ENCODE peak calls at places on chromosome 20, in ten cellular contexts. Y is AG10803; M is stimulated activated CD4-positive, alpha-beta T cell treated with anti-CD3 and anti-CD28 coated beads, Interleukin-4, amount 100 ng/mL, for 48 hours; H is NCI-H1105 treated with DMSO at 0.1 percent for 48 hours; A is heart right ventricle; U is activated T-helper 1 cell treated with anti-CD3 and anti-CD28 coated beads, Interleukin-12 subunit alpha, Interleukin-12 subunit beta, Interleukin-2, Interleukin-4 antibody, amounts not matched to agents 30 ng/mL and 10 ng/mL and 1 ng/mL, durations not matched to agents 14 hours and 24 hours and 36 hours; J is activated CD8-positive, alpha-beta T cell treated with anti-CD3 and anti-CD28 coated beads for 36 hours; X is MCF 10A; O is foreskin keratinocyte; I is stimulated activated CD8-positive, alpha-beta memory T cell treated with anti-CD3 and anti-CD28 coated beads, Interleukin-7, amount 100 ng/mL, for 4 hours. Q is an unnamed sample.

GRCh38 chr20:14853079-14853478 is 515.7 kb upstream of the FLRT3 start:
- DNase-seq in U (no peak), X (no peak), J (no peak), M (no peak), I (no peak), H (no peak), O (no peak), Y (no peak), A (no peak), Q (no peak)

GRCh38 chr20:62134735-62135231 is 8.4 kb downstream of the PSMA7 start:
- DNase-seq in A (no peak), M (no peak), I (no peak), X (no peak), J (no peak), U (no peak), O (no peak), Y (peak; percentile 33), H (no peak), Q (no peak)

GRCh38 chr20:59031326-59032022 is 661 bp downstream of the ATP5F1E start:
- DNase-seq in M (no peak), Y (no peak), X (no peak), A (no peak), J (peak; percentile 45), I (no peak), U (no peak), H (no peak), O (no peak), Q (no peak)

GRCh38 chr20:49775229-49775693 is 37.4 kb upstream of the SLC9A8 start:
- DNase-seq in X (peak; percentile 98), Y (peak; percentile 69), U (no peak), O (no peak), I (no peak), H (no peak), A (peak; percentile 48), M (no peak), J (no peak), Q (no peak)

GRCh38 chr20:22768779-22769178 is 184.4 kb upstream of the FOXA2 start:
- DNase-seq in H (no peak), M (no peak), J (no peak), U (no peak), Y (no peak), O (no peak), A (no peak), I (no peak), X (no peak), Q (no peak)

GRCh38 chr20:53652859-53653520 is 59.4 kb upstream of the ZNF217 start:
- DNase-seq in I (no peak), J (no peak), Y (no peak), M (no peak), O (no peak), U (no peak), A (no peak), X (no peak), H (no peak), Q (no peak)

GRCh38 chr20:63657260-63657936 is 714 bp upstream of the RTEL1 start:
- DNase-seq in X (no peak), J (no peak), H (no peak), I (no peak), A (no peak), U (no peak), M (no peak), O (no peak), Y (peak; percentile 20), Q (no peak)

GRCh38 chr20:46206025-46206424 is 87.9 kb downstream of the CD40 start:
- DNase-seq in U (no peak), O (no peak), J (no peak), X (peak; percentile 70), M (no peak), H (no peak), Y (peak; percentile 36), A (peak; percentile 46), I (no peak), Q (no peak)

GRCh38 chr20:3405139-3405538 is 2.3 kb downstream of the DNAAF9 start:
- DNase-seq in H (no peak), U (no peak), O (peak; percentile 44), I (no peak), M (no peak), Y (no peak), J (no peak), X (no peak), A (no peak), Q (no peak)

GRCh38 chr20:1840865-1841553 is 54.2 kb upstream of the SIRPA start:
- DNase-seq in Y (no peak), U (no peak), A (no peak), O (no peak), X (no peak), M (no peak), I (no peak), J (no peak), H (no peak), Q (no peak)

GRCh38 chr20:23165964-23166363 is 79.8 kb upstream of the CD93 start:
- DNase-seq in Y (no peak), J (no peak), X (no peak), M (no peak), A (no peak), H (no peak), U (no peak), O (no peak), I (no peak), Q (no peak)

GRCh38 chr20:37417857-37418501 is 72.0 kb downstream of the SRC start:
- DNase-seq in M (no peak), X (no peak), J (no peak), Y (peak; percentile 49), I (no peak), A (no peak), H (no peak), U (no peak), O (no peak), Q (no peak)

GRCh38 chr20:61360940-61361339 is 108.9 kb downstream of the CDH4 start:
- DNase-seq in I (no peak), O (no peak), J (no peak), H (no peak), M (no peak), U (no peak), A (no peak), X (no peak), Y (no peak), Q (no peak)

GRCh38 chr20:62818592-62819493 is 2.0 kb downstream of the COL9A3 start:
- DNase-seq in X (peak; percentile 77), J (no peak), H (no peak), O (no peak), M (no peak), Y (no peak), A (peak; percentile 74), I (no peak), U (no peak), Q (no peak)

GRCh38 chr20:19858972-19859371 is 100.9 kb downstream of the RIN2 start:
- DNase-seq in U (no peak), I (no peak), O (no peak), Y (peak; percentile 75), A (no peak), M (no peak), J (no peak), H (no peak), X (peak; percentile 48), Q (no peak)

GRCh38 chr20:61640171-61640570 is 388.1 kb downstream of the CDH4 start:
- DNase-seq in M (no peak), H (no peak), O (peak; percentile 51), X (peak; percentile 18), J (no peak), Y (peak; percentile 92), U (no peak), I (no peak), A (no peak), Q (no peak)

GRCh38 chr20:9220874-9221547 is 152.1 kb downstream of the PLCB4 start:
- DNase-seq in H (no peak), O (no peak), X (no peak), J (no peak), U (no peak), A (peak; percentile 16), M (no peak), I (no peak), Y (peak; percentile 94), Q (no peak)

GRCh38 chr20:32457476-32457986 is 99.4 kb downstream of the ASXL1 start:
- DNase-seq in H (peak; percentile 23), U (no peak), M (no peak), Y (peak; percentile 48), O (no peak), J (no peak), X (no peak), I (no peak), A (peak; percentile 50), Q (peak; percentile 82)

GRCh38 chr20:23226612-23227265 is 123.9 kb upstream of the NXT1 start:
- DNase-seq in M (no peak), J (no peak), O (no peak), X (peak; percentile 32), A (no peak), Y (no peak), U (no peak), I (no peak), H (no peak), Q (no peak)

GRCh38 chr20:59559863-59560262 is 44.5 kb upstream of the PHACTR3 start:
- DNase-seq in U (no peak), A (no peak), O (no peak), Y (no peak), M (no peak), X (no peak), H (no peak), I (no peak), J (no peak), Q (no peak)